ENCODE peak calls at places on chromosomes 7 and 10, in nine cellular contexts. Y is sigmoid colon, A is AG10803, P is brain microvascular endothelial cell, R is heart left ventricle, Z is A549, G is choroid plexus epithelial cell, J is foreskin fibroblast, I is esophagus squamous epithelium. O is an unnamed sample.

GRCh38 chr7:30470163-30470770 is 8.3 kb downstream of the NOD1 start:
- DNase-seq in Y (peak), A (peak), P (peak), R (no peak), Z (no peak), G (peak), J (peak), I (no peak), O (no peak)

GRCh38 chr7:11212080-11212711 is 238.5 kb downstream of the PHF14 start:
- DNase-seq in Y (peak), A (peak), P (peak), R (peak), Z (peak), G (peak), J (peak), I (no peak), O (peak)

GRCh38 chr7:158730383-158731055 is 25.9 kb upstream of the NCAPG2 start:
- DNase-seq in Y (no peak), A (no peak), P (no peak), R (no peak), Z (no peak), G (peak), J (no peak), I (no peak), O (no peak)

GRCh38 chr10:46255696-46256355 is 31.0 kb upstream of the ANTXRL start:
- DNase-seq in Y (peak), A (peak), P (peak), R (peak), Z (peak), G (peak), J (peak), I (no peak), O (no peak)

GRCh38 chr7:127708788-127709187 is 56.8 kb downstream of the SND1 start:
- DNase-seq in Y (peak), A (peak), P (peak), R (peak), Z (peak), G (peak), J (peak), I (peak), O (peak)

GRCh38 chr7:2544541-2545188 is 10.7 kb downstream of the BRAT1 start:
- DNase-seq in Y (peak), A (no peak), P (no peak), R (no peak), Z (no peak), G (no peak), J (no peak), I (no peak), O (no peak)

GRCh38 chr10:100934084-100934659 is 21.4 kb downstream of the SLF2 start:
- DNase-seq in Y (no peak), A (no peak), P (no peak), R (no peak), Z (no peak), G (peak), J (peak), I (no peak), O (no peak)

GRCh38 chr10:71984126-71984797 is 20.1 kb downstream of the CHST3 start:
- DNase-seq in Y (peak), A (no peak), P (no peak), R (no peak), Z (no peak), G (no peak), J (no peak), I (no peak), O (no peak)

GRCh38 chr7:11078242-11078834 is 104.7 kb downstream of the PHF14 start:
- DNase-seq in Y (no peak), A (no peak), P (no peak), R (no peak), Z (no peak), G (no peak), J (no peak), I (no peak), O (no peak)

GRCh38 chr7:105766421-105767191 is 109.8 kb downstream of the ATXN7L1 start:
- DNase-seq in Y (no peak), A (no peak), P (no peak), R (no peak), Z (no peak), G (no peak), J (no peak), I (no peak), O (no peak)

GRCh38 chr7:139602143-139602722 is 78.7 kb downstream of the CLEC2L start:
- DNase-seq in Y (no peak), A (peak), P (peak), R (no peak), Z (peak), G (peak), J (peak), I (no peak), O (no peak)

GRCh38 chr7:137943132-137943551 is 58.7 kb downstream of the CREB3L2 start:
- DNase-seq in Y (no peak), A (peak), P (peak), R (peak), Z (no peak), G (peak), J (peak), I (no peak), O (no peak)

GRCh38 chr7:96998765-96999164 is 6.6 kb upstream of the DLX6 start:
- DNase-seq in Y (no peak), A (no peak), P (no peak), R (no peak), Z (no peak), G (no peak), J (no peak), I (no peak), O (no peak)

GRCh38 chr10:48792687-48793096 is 108.0 kb downstream of the WDFY4 start:
- DNase-seq in Y (no peak), A (peak), P (peak), R (no peak), Z (no peak), G (peak), J (peak), I (no peak), O (peak)

GRCh38 chr7:70788276-70788675 is 343.7 kb upstream of the GALNT17 start:
- DNase-seq in Y (no peak), A (no peak), P (no peak), R (no peak), Z (no peak), G (no peak), J (no peak), I (no peak), O (no peak)

GRCh38 chr10:59708816-59709471 is 706 bp downstream of the SLC16A9 start:
- DNase-seq in Y (peak), A (no peak), P (no peak), R (peak), Z (peak), G (peak), J (peak), I (no peak), O (no peak)

GRCh38 chr10:89475567-89475966 is 59.8 kb downstream of the SLC16A12 start:
- DNase-seq in Y (no peak), A (no peak), P (no peak), R (no peak), Z (no peak), G (peak), J (peak), I (no peak), O (no peak)
- H3K4me3 ChIP-seq in Y (no peak), A (no peak), P (no peak), R (no peak), Z (no peak), G (no peak), J (no peak), I (no peak), O (no peak)

DNA sequence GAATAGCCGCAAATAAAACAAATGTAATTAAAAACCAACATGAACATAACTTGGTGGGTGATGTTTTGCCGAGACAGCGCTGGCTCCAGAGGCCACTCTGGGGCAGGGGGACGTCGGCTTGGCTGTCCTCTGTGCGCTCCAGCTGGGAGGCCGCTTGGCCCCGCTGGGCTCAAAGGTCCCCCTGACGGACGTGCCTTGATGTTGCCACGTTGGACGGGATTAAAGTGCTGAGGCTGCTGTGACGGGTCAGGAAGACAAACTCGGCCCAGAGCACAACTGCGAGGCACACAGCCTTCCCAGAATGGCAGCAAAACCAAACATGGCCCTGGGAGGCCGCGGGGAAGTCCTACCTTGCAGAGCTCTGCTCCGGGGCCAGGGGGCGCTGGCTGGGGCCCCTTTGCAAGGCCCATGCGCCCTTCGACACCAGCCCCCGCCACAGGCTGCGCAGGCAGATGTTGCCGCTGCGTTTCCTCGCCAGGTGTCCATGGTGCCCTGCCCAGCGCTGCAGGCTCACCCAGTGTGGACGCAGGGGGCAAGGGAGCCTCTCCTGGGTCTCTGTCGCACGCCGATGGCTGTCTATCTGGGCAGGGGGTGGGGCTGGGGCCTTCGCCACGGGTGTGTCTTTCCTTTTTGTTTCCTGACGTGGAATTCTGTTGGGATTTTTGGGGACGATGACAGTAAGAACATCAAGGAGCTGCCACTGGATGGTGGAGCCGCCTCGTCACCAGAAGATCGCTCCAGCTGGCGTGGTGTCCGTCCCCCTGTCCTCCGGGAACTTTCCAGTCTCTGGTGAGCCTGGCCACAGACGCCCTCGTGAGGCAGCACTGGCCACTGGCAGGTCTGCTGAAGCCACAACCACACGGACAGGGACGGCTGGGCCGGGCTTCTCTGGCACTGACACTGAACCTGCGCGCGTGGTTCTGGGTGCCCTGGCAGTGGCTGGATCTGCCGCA is 99.6 kb upstream of the DIP2C start:
- DNase-seq in Y (peak), A (peak), P (peak), R (peak), Z (peak), G (peak), J (peak), I (no peak), O (no peak)
- TF ChIP-seq CTCF in Y (peak), A (peak), P (peak), R (peak), Z (peak), G (peak), J (peak), I (peak), O (peak)

DNA sequence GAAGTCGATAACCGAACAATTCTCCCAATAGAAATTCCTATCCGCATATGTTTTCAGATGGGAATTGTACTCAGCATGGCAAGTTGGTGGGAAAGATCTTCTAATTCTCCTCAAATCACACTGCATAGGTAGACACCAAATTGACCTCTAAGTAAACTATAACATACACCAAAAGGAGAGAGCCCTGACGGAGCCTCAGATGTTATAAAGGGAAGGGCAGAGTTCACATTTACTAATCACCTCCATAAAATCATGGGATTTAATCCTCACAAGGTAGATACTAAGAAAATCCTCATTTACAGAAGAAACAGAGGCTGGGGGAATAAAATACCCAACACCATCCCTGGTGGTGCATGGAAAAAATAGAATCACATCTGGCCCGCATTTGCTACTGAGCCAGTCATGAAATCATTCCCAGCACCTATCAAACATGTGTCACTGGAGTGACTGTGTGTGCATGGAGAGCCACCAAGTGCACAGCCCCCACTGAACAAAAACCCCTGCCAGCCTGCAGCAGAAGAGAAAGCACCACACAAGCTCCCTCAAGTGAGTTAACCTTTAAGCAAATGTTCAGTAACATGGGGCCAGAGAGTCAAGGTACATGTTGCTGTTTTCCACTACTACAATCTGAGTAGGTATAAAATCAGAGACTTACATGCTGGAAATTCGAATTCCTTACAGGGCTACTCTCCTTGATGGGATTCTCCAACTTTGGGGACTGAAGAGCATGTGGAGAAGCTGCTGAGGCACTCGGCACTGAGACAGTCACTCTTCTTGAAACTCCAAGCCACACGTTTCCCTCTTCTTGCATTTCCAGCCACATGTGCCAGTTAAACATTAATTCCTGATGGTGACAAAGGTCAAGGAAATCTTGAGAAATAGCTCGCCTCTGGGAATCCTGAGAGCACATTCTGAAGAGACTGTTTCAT is at the start of gene DDC:
- DNase-seq in Y (no peak), A (no peak), P (no peak), R (no peak), Z (no peak), G (no peak), J (no peak), I (no peak), O (no peak)
- H3K4me3 ChIP-seq in Y (no peak), A (no peak), P (no peak), R (no peak), Z (peak), G (no peak), J (no peak), I (no peak), O (no peak)

GRCh38 chr10:43902842-43903241 is 254.2 kb upstream of the ZNF32 start:
- DNase-seq in Y (no peak), A (no peak), P (no peak), R (no peak), Z (no peak), G (no peak), J (no peak), I (no peak), O (no peak)

GRCh38 chr10:43903451-43903850 is 254.8 kb upstream of the ZNF32 start:
- DNase-seq in Y (no peak), A (no peak), P (no peak), R (no peak), Z (no peak), G (no peak), J (no peak), I (no peak), O (no peak)

GRCh38 chr10:43901744-43902504 is 253.2 kb upstream of the ZNF32 start:
- DNase-seq in Y (no peak), A (no peak), P (no peak), R (no peak), Z (no peak), G (no peak), J (no peak), I (no peak), O (no peak)

GRCh38 chr10:43899224-43899959 is 250.7 kb upstream of the ZNF32 start:
- DNase-seq in Y (no peak), A (peak), P (no peak), R (no peak), Z (no peak), G (no peak), J (peak), I (no peak), O (no peak)

GRCh38 chr10:43901302-43901701 is 252.6 kb upstream of the ZNF32 start:
- DNase-seq in Y (no peak), A (peak), P (no peak), R (no peak), Z (peak), G (peak), J (peak), I (no peak), O (no peak)
- TF ChIP-seq CTCF in Y (no peak), A (peak), P (peak), R (no peak), Z (no peak), G (peak), J (peak), I (no peak), O (no peak)

DNA sequence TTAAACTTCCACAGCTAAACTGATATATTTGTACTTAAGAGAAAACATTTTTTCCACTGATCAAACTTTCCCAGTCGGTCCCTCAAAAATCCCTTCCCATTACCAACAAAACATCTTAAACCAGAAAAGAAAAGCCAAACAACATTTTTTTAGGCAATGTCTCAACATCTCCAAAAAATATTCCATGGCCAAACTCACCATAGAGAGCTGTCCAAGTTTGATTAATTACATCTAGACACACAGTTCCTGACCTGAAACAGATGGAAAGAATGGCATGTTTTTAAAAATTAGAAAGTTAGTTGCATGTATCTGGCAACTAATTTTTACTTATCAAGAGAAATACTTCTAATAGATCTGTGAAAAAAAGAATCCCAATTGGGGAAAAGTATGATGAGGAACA is 95.4 kb downstream of the UBE2H start:
- DNase-seq in Y (no peak), A (peak), P (no peak), R (no peak), Z (no peak), G (no peak), J (no peak), I (no peak), O (no peak)
- H3K4me3 ChIP-seq in Y (no peak), A (no peak), P (no peak), R (no peak), Z (no peak), G (no peak), J (no peak), I (no peak), O (no peak)

GRCh38 chr10:87767253-87767652 is 50.8 kb downstream of the ATAD1 start:
- DNase-seq in Y (no peak), A (peak), P (peak), R (no peak), Z (no peak), G (peak), J (no peak), I (no peak), O (no peak)

GRCh38 chr10:87775766-87776165 is 42.3 kb downstream of the ATAD1 start:
- DNase-seq in Y (no peak), A (peak), P (no peak), R (no peak), Z (no peak), G (peak), J (peak), I (no peak), O (no peak)

GRCh38 chr10:87776328-87776727 is 41.7 kb downstream of the ATAD1 start:
- DNase-seq in Y (no peak), A (no peak), P (no peak), R (no peak), Z (no peak), G (no peak), J (no peak), I (no peak), O (no peak)

GRCh38 chr10:87771871-87772500 is 46.0 kb downstream of the ATAD1 start:
- DNase-seq in Y (no peak), A (peak), P (no peak), R (no peak), Z (peak), G (peak), J (peak), I (no peak), O (no peak)
- TF ChIP-seq CTCF in Y (no peak), A (peak), P (no peak), R (peak), Z (peak), G (peak), J (peak), I (peak), O (peak)

O was measured in HFF-Myc.